ENCODE peak calls at places on chromosomes 5 and 9, in four cellular contexts. H is iPS DF 6.9, D is AG04450, L is astrocyte of the spinal cord. P is an unnamed sample.

GRCh38 chr9:136990233-136990911 is 1.9 kb upstream of the PAXX start:
- DNase-seq in D (no peak), L (no peak), H (no peak), P (no peak)

GRCh38 chr9:114888599-114888998 is 41.8 kb downstream of the TNFSF8 start:
- DNase-seq in L (no peak), H (no peak), D (no peak), P (no peak)

GRCh38 chr9:118609355-118610044 is 759.7 kb downstream of the BRINP1 start:
- DNase-seq in H (no peak), L (peak; percentile 44), D (no peak), P (peak; percentile 13)

GRCh38 chr5:179317411-179318192 is 27.7 kb downstream of the ADAMTS2 start:
- DNase-seq in D (no peak), L (no peak), H (no peak), P (no peak)

GRCh38 chr9:20040991-20041606 is 252.3 kb upstream of the SLC24A2 start:
- DNase-seq in H (no peak), D (no peak), L (no peak), P (no peak)

GRCh38 chr5:53381-54174 is 38.4 kb upstream of the PLEKHG4B start:
- DNase-seq in H (peak; percentile 60), D (no peak), L (peak; percentile 20), P (no peak)

GRCh38 chr9:133737071-133737773 is 930 bp downstream of the SARDH start:
- DNase-seq in D (no peak), L (no peak), H (no peak), P (no peak)

GRCh38 chr5:100518377-100518776 is 16.8 kb upstream of the FAM174A start:
- DNase-seq in L (no peak), H (no peak), D (no peak), P (no peak)

GRCh38 chr5:169125571-169125970 is 175.4 kb downstream of the SLIT3 start:
- DNase-seq in D (no peak), L (no peak), H (no peak), P (no peak)

GRCh38 chr5:43616535-43616934 is 13.6 kb downstream of the NNT start:
- DNase-seq in L (no peak), D (no peak), H (no peak), P (peak; percentile 14)

GRCh38 chr5:132272341-132273210 is 15.1 kb downstream of the PDLIM4 start:
- DNase-seq in H (no peak), L (peak; percentile 54), D (no peak), P (no peak)

GRCh38 chr5:24388448-24388847 is 256.3 kb downstream of the CDH10 start:
- DNase-seq in L (no peak), H (no peak), D (no peak), P (no peak)

GRCh38 chr5:14191325-14191724 is 48.2 kb downstream of the TRIO start:
- DNase-seq in D (no peak), H (no peak), L (no peak), P (no peak)

GRCh38 chr5:161700065-161700464 is 14.5 kb downstream of the GABRA6 start:
- DNase-seq in D (no peak), L (no peak), H (no peak), P (no peak)

GRCh38 chr9:1959347-1959746 is 55.8 kb upstream of the SMARCA2 start:
- DNase-seq in D (no peak), L (no peak), H (no peak), P (no peak)

GRCh38 chr5:96977228-96977627 is 41.3 kb downstream of the LNPEP start:
- DNase-seq in H (no peak), D (no peak), L (no peak), P (no peak)

GRCh38 chr9:133532937-133533668 is 1.4 kb upstream of the ADAMTSL2 start:
- DNase-seq in D (no peak), H (no peak), L (peak; percentile 17), P (no peak)

GRCh38 chr9:96460470-96460869 is 10.5 kb downstream of the HABP4 start:
- DNase-seq in H (no peak), D (no peak), L (no peak), P (no peak)

GRCh38 chr9:87862536-87863268 is 20.0 kb upstream of the SPATA31E1 start:
- DNase-seq in L (peak; percentile 69), H (no peak), D (peak; percentile 42), P (peak; percentile 57)

GRCh38 chr9:134368571-134368970 is 42.3 kb downstream of the RXRA start:
- DNase-seq in D (no peak), H (no peak), L (no peak), P (no peak)

GRCh38 chr5:53874409-53874808 is 314.0 kb downstream of the NDUFS4 start:
- DNase-seq in L (no peak), D (no peak), H (peak; percentile 25), P (no peak)

GRCh38 chr5:65861830-65862241 is 64.5 kb upstream of the ERBIN start:
- DNase-seq in D (peak; percentile 71), L (peak; percentile 92), H (no peak), P (peak; percentile 78)

GRCh38 chr5:91206103-91206502 is 177.0 kb downstream of the ARRDC3 start:
- DNase-seq in H (no peak), D (no peak), L (no peak), P (no peak)

GRCh38 chr9:87606921-87607521 is 109.4 kb downstream of the DAPK1 start:
- DNase-seq in L (peak; percentile 60), D (no peak), H (no peak), P (no peak)

GRCh38 chr9:132077881-132078280 is 1.8 kb downstream of the MED27 start:
- DNase-seq in L (peak; percentile 2), D (no peak), H (no peak), P (no peak)

GRCh38 chr9:14719231-14719923 is 3.2 kb downstream of the CER1 start:
- DNase-seq in D (no peak), H (no peak), L (no peak), P (no peak)

GRCh38 chr5:36607114-36607561 is 732 bp downstream of the SLC1A3 start:
- DNase-seq in H (no peak), L (peak; percentile 73), D (no peak), P (no peak)

GRCh38 chr9:121684381-121685145 is 33.1 kb downstream of the DAB2IP start:
- DNase-seq in H (no peak), L (no peak), D (no peak), P (no peak)

GRCh38 chr9:3468407-3469205 is 57.2 kb downstream of the RFX3 start:
- DNase-seq in D (no peak), L (no peak), H (no peak), P (no peak)

GRCh38 chr9:124797343-124798103 is 20.6 kb downstream of the OLFML2A start:
- DNase-seq in H (no peak), L (no peak), D (no peak), P (no peak)

GRCh38 chr5:178249191-178249989 is 16.8 kb upstream of the PHYKPL start:
- DNase-seq in H (no peak), D (no peak), L (peak; percentile 47), P (no peak)

GRCh38 chr5:89756955-89757354 is 652.6 kb downstream of the CETN3 start:
- DNase-seq in L (peak; percentile 30), H (no peak), D (no peak), P (no peak)